ENCODE peak calls at places on chromosomes 16 and 17, in five cellular contexts. Z is cardiac muscle cell, W is tibial nerve, T is epithelial cell of proximal tubule, P is heart right ventricle. B is an unnamed sample.

GRCh38 chr16:53913082-53913870 is 209.3 kb downstream of the FTO start:
- DNase-seq in Z (no peak), W (peak), T (no peak), P (peak), B (peak)

GRCh38 chr17:55734128-55734781 is 11.6 kb upstream of the TMEM100 start:
- DNase-seq in Z (peak), W (no peak), T (no peak), P (no peak), B (peak)

GRCh38 chr17:79258042-79258441 is 183.4 kb downstream of the ENGASE start:
- DNase-seq in Z (no peak), W (no peak), T (no peak), P (no peak), B (no peak)

GRCh38 chr17:8382052-8382879 is 727 bp downstream of the RPL26 start:
- DNase-seq in Z (no peak), W (no peak), T (no peak), P (no peak), B (peak)

GRCh38 chr17:46038937-46039336 is 39.9 kb downstream of the STH start:
- DNase-seq in Z (no peak), W (no peak), T (no peak), P (no peak), B (no peak)

GRCh38 chr17:16171613-16172012 is 43.7 kb downstream of the NCOR1 start:
- DNase-seq in Z (no peak), W (no peak), T (no peak), P (no peak), B (peak)

GRCh38 chr17:49603238-49603637 is 27.6 kb downstream of the NXPH3 start:
- DNase-seq in Z (no peak), W (no peak), T (no peak), P (no peak), B (no peak)

GRCh38 chr17:72887322-72887721 is 205.2 kb downstream of the SLC39A11 start:
- DNase-seq in Z (no peak), W (no peak), T (no peak), P (no peak), B (no peak)

GRCh38 chr17:59652119-59652518 is 32.4 kb downstream of the CLTC start:
- DNase-seq in Z (no peak), W (no peak), T (no peak), P (no peak), B (peak)

GRCh38 chr16:29925805-29926674 is at the start of gene KCTD13:
- DNase-seq in Z (peak), W (peak), T (no peak), P (peak), B (peak)

GRCh38 chr17:41773190-41773588 is 13.3 kb downstream of the JUP start:
- DNase-seq in Z (peak), W (no peak), T (peak), P (peak), B (peak)

GRCh38 chr16:30377050-30377811 is 2.6 kb downstream of the MYL11 start:
- DNase-seq in Z (no peak), W (no peak), T (no peak), P (no peak), B (no peak)

GRCh38 chr17:81976332-81977210 is 858 bp upstream of the ASPSCR1 start:
- DNase-seq in Z (no peak), W (peak), T (no peak), P (peak), B (no peak)

GRCh38 chr17:15999974-16000827 is 577 bp downstream of the TTC19 start:
- DNase-seq in Z (peak), W (no peak), T (peak), P (peak), B (peak)

GRCh38 chr16:88301886-88302285 is 80.9 kb upstream of the ZNF469 start:
- DNase-seq in Z (no peak), W (no peak), T (no peak), P (no peak), B (no peak)

GRCh38 chr16:4391635-4392381 is 20.2 kb downstream of the VASN start:
- DNase-seq in Z (no peak), W (no peak), T (no peak), P (no peak), B (no peak)

GRCh38 chr17:19342611-19343255 is 19.8 kb downstream of the B9D1 start:
- DNase-seq in Z (no peak), W (no peak), T (no peak), P (no peak), B (no peak)

GRCh38 chr16:67549936-67550335 is 12.4 kb upstream of the CTCF start:
- DNase-seq in Z (no peak), W (no peak), T (no peak), P (no peak), B (no peak)

GRCh38 chr16:67552476-67552875 is 9.8 kb upstream of the CTCF start:
- DNase-seq in Z (no peak), W (no peak), T (no peak), P (peak), B (no peak)

GRCh38 chr16:67551091-67551490 is 11.2 kb upstream of the CTCF start:
- DNase-seq in Z (no peak), W (no peak), T (no peak), P (no peak), B (no peak)

GRCh38 chr16:67549240-67549639 is 13.1 kb upstream of the CTCF start:
- DNase-seq in Z (no peak), W (no peak), T (no peak), P (no peak), B (no peak)

DNA sequence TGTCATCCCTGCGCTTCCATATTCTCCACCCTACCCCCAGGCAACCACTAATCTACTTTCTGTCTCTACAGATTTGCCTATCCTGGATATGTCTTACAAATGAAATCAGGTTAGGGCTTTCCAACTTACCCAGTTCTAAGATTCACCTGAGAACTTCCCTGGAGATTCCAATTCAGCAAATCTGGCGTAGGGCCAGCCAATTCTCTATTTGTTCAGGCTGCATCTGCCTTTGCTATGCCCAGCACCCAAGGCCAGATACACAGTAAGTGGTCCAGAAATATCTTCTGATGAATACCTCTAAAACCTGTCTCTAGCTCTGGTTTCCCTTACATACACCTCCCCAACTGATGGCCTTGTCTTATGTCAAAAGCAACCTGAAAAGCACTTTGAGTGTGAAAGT is 10.4 kb upstream of the CTCF start:
- DNase-seq in Z (no peak), W (no peak), T (no peak), P (no peak), B (no peak)
- H3K4me3 ChIP-seq in Z (no peak), W (no peak), T (no peak), P (no peak), B (no peak)

GRCh38 chr16:54931041-54931756 is 534 bp downstream of the IRX5 start:
- DNase-seq in Z (peak), W (no peak), T (no peak), P (no peak), B (peak)

GRCh38 chr16:54930034-54930938 is at the start of gene IRX5:
- DNase-seq in Z (peak), W (peak), T (peak), P (peak), B (peak)

GRCh38 chr16:54928016-54928356 is 2.7 kb upstream of the IRX5 start:
- DNase-seq in Z (peak), W (no peak), T (no peak), P (no peak), B (peak)

GRCh38 chr16:54928421-54929089 is 2.1 kb upstream of the IRX5 start:
- DNase-seq in Z (no peak), W (no peak), T (no peak), P (peak), B (no peak)

GRCh38 chr16:54929090-54930033 is 1.3 kb upstream of the IRX5 start:
- DNase-seq in Z (peak), W (peak), T (peak), P (peak), B (peak)
- TF ChIP-seq CTCF in Z (no peak), W (no peak), T (no peak), P (peak), B (peak)

GRCh38 chr16:18049454-18050133 is 286.9 kb downstream of the NPIPA8 start:
- DNase-seq in Z (no peak), W (no peak), T (no peak), P (no peak), B (no peak)
- H3K4me3 ChIP-seq in Z (no peak), W (no peak), T (no peak), P (no peak), B (no peak)

DNA sequence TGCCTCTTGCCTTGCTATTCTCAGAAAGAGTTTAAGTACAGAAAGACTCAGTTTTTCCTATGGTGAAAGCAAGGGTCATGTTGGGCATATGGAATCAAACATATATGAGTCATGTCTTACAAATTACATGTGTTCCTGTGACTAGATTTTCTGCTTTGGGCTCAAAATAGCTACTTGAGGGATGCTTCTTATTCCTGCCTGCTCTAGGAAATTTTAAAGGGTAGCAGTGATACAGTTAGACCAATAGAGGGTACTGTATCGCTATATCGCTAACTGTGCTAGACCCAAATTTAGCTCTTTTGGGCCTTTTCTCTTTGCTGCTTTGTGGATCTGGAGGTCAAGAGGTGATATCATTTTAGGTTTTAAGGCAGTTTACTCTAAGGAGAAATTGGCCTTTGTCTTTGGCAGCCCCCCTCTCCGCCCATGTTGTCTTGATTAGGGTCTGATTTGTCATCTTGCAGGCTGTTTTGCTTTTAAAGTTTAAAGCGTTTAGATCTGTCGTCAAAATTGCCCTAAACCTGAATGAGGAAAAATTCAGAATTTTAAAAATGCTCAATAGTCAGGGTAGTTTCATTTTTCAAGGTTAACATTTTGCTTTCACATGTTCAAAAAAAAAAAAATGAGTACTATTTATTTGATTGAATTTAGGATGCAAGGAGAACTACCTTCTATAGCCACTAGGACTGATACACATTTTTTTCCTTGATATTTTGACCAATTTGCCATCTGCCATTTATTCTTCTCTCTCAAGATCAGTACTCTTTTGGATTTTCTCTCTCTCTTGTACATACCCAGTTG is 8.8 kb downstream of the NFATC3 start:
- DNase-seq in Z (peak), W (no peak), T (no peak), P (no peak), B (peak)
- TF ChIP-seq CTCF in Z (peak), W (peak), T (peak), P (peak), B (peak)